ENCODE peak calls at places on chromosome 15, in four cellular contexts. One of them, this sample, is unnamed.

GRCh38 chr15:67048281-67049279 is 16.8 kb upstream of the SMAD3 start:
- DNase-seq in foreskin keratinocyte: peak; percentile 92
- DNase-seq in cardiac fibroblast: peak; percentile 92
- DNase-seq in MCF 10A: peak; percentile 88
- DNase-seq in this sample: no peak

GRCh38 chr15:40470423-40471104 is at the start of gene CHST14:
- DNase-seq in MCF 10A: peak; percentile 27
- DNase-seq in cardiac fibroblast: peak; percentile 48
- DNase-seq in foreskin keratinocyte: no peak
- DNase-seq in this sample: no peak

GRCh38 chr15:23578521-23579150 is 13.2 kb downstream of the MKRN3 start:
- DNase-seq in cardiac fibroblast: no peak
- DNase-seq in MCF 10A: no peak
- DNase-seq in foreskin keratinocyte: no peak
- DNase-seq in this sample: no peak

GRCh38 chr15:83292317-83292716 is 7.9 kb upstream of the BNC1 start:
- DNase-seq in foreskin keratinocyte: peak; percentile 63
- DNase-seq in MCF 10A: no peak
- DNase-seq in cardiac fibroblast: no peak
- DNase-seq in this sample: no peak

GRCh38 chr15:94493176-94493575 is 261.8 kb downstream of the MCTP2 start:
- DNase-seq in cardiac fibroblast: no peak
- DNase-seq in MCF 10A: no peak
- DNase-seq in foreskin keratinocyte: no peak
- DNase-seq in this sample: no peak

GRCh38 chr15:90617668-90618097 is 88.0 kb downstream of the CRTC3 start:
- DNase-seq in MCF 10A: no peak
- DNase-seq in cardiac fibroblast: no peak
- DNase-seq in foreskin keratinocyte: no peak
- DNase-seq in this sample: no peak

GRCh38 chr15:52056001-52056400 is 37.0 kb downstream of the MAPK6 start:
- DNase-seq in MCF 10A: no peak
- DNase-seq in cardiac fibroblast: no peak
- DNase-seq in foreskin keratinocyte: no peak
- DNase-seq in this sample: no peak

GRCh38 chr15:74724570-74725240 is 623 bp downstream of the CYP1A1 start:
- DNase-seq in foreskin keratinocyte: no peak
- DNase-seq in MCF 10A: no peak
- DNase-seq in cardiac fibroblast: no peak
- DNase-seq in this sample: no peak

GRCh38 chr15:51093865-51094605 is 671 bp downstream of the TNFAIP8L3 start:
- DNase-seq in cardiac fibroblast: peak; percentile 66
- DNase-seq in foreskin keratinocyte: no peak
- DNase-seq in MCF 10A: peak; percentile 56
- DNase-seq in this sample: no peak

GRCh38 chr15:58931985-58932384 is 1.5 kb downstream of the SLTM start:
- DNase-seq in cardiac fibroblast: peak; percentile 80
- DNase-seq in foreskin keratinocyte: no peak
- DNase-seq in MCF 10A: peak; percentile 54
- DNase-seq in this sample: no peak

GRCh38 chr15:98649621-98649995 is 1.3 kb downstream of the IGF1R start:
- DNase-seq in foreskin keratinocyte: no peak
- DNase-seq in cardiac fibroblast: peak; percentile 38
- DNase-seq in MCF 10A: no peak
- DNase-seq in this sample: no peak

GRCh38 chr15:61102281-61102680 is 126.8 kb downstream of the RORA start:
- DNase-seq in cardiac fibroblast: no peak
- DNase-seq in foreskin keratinocyte: no peak
- DNase-seq in MCF 10A: no peak
- DNase-seq in this sample: no peak

GRCh38 chr15:55737373-55737772 is 5.6 kb downstream of the PRTG start:
- DNase-seq in foreskin keratinocyte: no peak
- DNase-seq in MCF 10A: no peak
- DNase-seq in cardiac fibroblast: peak; percentile 30
- DNase-seq in this sample: no peak

DNA sequence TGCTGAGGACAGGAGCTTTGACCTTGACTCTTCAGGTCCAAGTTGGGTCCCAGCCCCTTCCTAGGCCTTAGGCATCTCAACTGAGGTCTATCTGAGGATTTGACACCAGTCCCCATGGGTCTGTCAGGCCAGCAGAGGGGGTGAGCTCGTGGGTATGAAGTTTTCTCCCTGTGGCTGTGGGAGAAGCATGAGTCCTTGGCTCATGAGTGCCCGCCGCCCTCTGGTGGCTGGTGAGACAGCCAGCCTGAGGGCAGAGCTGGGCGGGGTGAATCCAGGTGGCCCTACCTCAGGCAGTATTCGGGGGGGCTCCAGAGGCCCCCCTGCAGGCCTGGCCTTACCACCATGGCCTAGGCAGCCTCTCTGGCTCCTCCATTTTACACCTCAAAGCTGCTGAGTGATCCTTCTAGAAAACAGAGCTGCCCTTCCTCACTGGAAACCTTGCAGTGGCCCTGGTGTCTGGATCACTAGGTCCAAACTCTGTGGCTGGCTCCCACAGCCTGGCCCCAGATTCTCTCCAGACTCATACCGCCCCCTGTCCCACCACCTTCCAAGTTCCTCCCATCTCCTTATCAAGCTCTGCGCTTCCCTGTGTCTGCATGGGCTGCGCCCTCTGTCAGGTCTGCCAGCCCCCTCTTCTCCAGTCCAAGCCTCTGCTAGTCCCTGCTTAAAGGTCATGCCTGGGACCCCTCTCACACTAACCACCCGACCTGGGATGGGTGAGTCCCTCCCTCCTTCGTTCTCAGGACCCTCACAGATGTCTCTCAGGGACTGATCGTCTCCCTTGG is 16.1 kb downstream of the SH2D7 start:
- DNase-seq in foreskin keratinocyte: no peak
- DNase-seq in MCF 10A: peak; percentile 84
- DNase-seq in cardiac fibroblast: peak; percentile 91
- DNase-seq in this sample: peak; percentile 77
- TF ChIP-seq CTCF in foreskin keratinocyte: peak; percentile 95
- TF ChIP-seq CTCF in MCF 10A: peak; percentile 90
- TF ChIP-seq CTCF in cardiac fibroblast: peak; percentile 96
- TF ChIP-seq CTCF in this sample: peak; percentile 85

GRCh38 chr15:71231678-71232224 is 116.5 kb downstream of the THSD4 start:
- DNase-seq in foreskin keratinocyte: no peak
- DNase-seq in cardiac fibroblast: no peak
- DNase-seq in MCF 10A: no peak
- DNase-seq in this sample: no peak

GRCh38 chr15:71228403-71228802 is 113.1 kb downstream of the THSD4 start:
- DNase-seq in cardiac fibroblast: no peak
- DNase-seq in foreskin keratinocyte: no peak
- DNase-seq in MCF 10A: no peak
- DNase-seq in this sample: no peak

GRCh38 chr15:71226536-71227455 is 111.5 kb downstream of the THSD4 start:
- DNase-seq in MCF 10A: no peak
- DNase-seq in cardiac fibroblast: no peak
- DNase-seq in foreskin keratinocyte: no peak
- DNase-seq in this sample: no peak

GRCh38 chr15:71232411-71232810 is 117.1 kb downstream of the THSD4 start:
- DNase-seq in MCF 10A: no peak
- DNase-seq in cardiac fibroblast: no peak
- DNase-seq in foreskin keratinocyte: no peak
- DNase-seq in this sample: no peak

DNA sequence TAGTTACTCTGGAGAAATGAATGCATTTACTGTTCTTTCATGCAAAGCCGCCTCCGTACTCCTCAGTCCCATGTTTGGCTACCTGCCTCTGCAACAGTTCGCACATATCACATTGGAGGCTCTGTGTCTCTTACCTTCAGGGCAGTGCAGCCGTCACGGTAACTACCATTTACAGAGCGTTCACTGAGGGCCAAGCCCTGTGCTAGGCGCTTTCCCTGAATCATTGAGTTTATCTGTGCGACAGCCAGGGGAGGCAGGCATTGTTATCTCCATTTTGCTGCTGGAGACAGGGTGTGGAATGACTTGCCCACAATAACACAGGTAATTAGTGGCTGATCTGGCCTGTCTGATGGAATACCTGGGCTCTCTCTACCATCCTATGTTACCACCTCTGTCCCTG is 115.0 kb downstream of the THSD4 start:
- DNase-seq in foreskin keratinocyte: no peak
- DNase-seq in cardiac fibroblast: no peak
- DNase-seq in MCF 10A: no peak
- DNase-seq in this sample: no peak
- TF ChIP-seq CTCF in foreskin keratinocyte: no peak
- TF ChIP-seq CTCF in cardiac fibroblast: no peak
- TF ChIP-seq CTCF in MCF 10A: no peak
- TF ChIP-seq CTCF in this sample: no peak

DNA sequence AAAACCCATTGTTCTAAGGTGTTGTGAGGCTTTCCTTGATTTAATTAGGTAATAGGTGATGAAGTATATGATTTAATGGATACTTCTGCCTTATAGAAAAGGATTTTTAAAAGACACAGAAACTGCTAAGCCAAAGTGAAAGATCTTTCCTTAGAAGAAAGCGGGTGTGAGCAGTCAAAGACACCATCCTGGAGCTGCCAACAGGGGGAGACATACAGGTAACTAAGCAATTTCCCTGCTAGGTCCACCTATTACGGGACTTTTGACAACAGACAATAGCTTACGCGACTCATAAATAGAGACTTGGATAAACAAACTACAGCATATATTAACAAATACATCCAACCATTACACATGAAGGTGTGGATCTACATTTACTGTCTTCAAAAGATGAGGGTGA is 669.5 kb downstream of the SQOR start:
- DNase-seq in MCF 10A: no peak
- DNase-seq in foreskin keratinocyte: no peak
- DNase-seq in cardiac fibroblast: no peak
- DNase-seq in this sample: no peak
- TF ChIP-seq CTCF in MCF 10A: peak; percentile 48
- TF ChIP-seq CTCF in foreskin keratinocyte: peak; percentile 53
- TF ChIP-seq CTCF in cardiac fibroblast: peak; percentile 31
- TF ChIP-seq CTCF in this sample: no peak

DNA sequence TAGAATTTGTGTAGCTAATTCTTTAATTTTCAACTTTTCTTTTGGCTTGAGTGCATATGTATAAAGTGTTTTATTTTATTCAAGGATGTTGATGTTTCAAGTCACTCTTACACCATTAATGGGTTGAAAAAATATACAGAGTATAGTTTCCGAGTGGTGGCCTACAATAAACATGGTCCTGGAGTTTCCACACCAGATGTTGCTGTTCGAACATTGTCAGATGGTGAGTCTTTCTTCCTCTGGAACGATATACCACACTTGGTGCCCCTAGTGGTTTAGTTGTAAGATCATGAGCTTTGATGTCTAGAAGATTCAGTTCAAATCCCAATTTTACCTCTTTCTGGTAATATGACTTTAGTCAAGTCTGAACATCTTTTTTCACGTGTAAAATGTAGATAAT is 119.3 kb downstream of the HCN4 start:
- DNase-seq in foreskin keratinocyte: no peak
- DNase-seq in MCF 10A: no peak
- DNase-seq in cardiac fibroblast: no peak
- DNase-seq in this sample: no peak
- TF ChIP-seq CTCF in foreskin keratinocyte: no peak
- TF ChIP-seq CTCF in MCF 10A: no peak
- TF ChIP-seq CTCF in cardiac fibroblast: no peak
- TF ChIP-seq CTCF in this sample: no peak

DNA sequence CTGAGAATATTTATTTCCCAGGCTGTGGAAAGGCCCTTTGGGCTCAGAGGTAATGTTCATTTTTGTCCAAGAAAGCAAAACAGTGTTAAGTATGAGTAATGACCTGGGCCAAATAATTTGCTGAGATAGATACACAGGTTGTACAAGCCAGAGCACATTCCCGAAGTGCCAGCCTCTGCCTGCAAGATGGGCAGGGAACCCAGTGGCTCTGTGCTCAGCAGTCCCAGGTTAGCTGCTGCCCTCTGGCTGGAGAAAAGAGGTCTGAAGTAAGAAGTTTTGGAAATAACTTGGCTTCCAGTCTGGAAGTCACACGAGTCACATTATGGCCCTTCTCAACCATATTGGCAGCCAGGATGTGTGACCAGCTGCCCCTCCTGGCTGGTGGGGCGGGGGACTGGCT is 20.2 kb downstream of the MYZAP start:
- DNase-seq in cardiac fibroblast: peak; percentile 45
- DNase-seq in foreskin keratinocyte: peak; percentile 68
- DNase-seq in MCF 10A: peak; percentile 84
- DNase-seq in this sample: no peak
- TF ChIP-seq CTCF in cardiac fibroblast: peak; percentile 42
- TF ChIP-seq CTCF in foreskin keratinocyte: peak; percentile 89
- TF ChIP-seq CTCF in MCF 10A: peak; percentile 51
- TF ChIP-seq CTCF in this sample: no peak

GRCh38 chr15:89321521-89322410 is 12.9 kb downstream of the POLG start:
- DNase-seq in foreskin keratinocyte: no peak
- DNase-seq in cardiac fibroblast: no peak
- DNase-seq in MCF 10A: no peak
- DNase-seq in this sample: no peak
- TF ChIP-seq CTCF in foreskin keratinocyte: no peak
- TF ChIP-seq CTCF in cardiac fibroblast: peak; percentile 15
- TF ChIP-seq CTCF in MCF 10A: peak; percentile 12
- TF ChIP-seq CTCF in this sample: no peak

DNA sequence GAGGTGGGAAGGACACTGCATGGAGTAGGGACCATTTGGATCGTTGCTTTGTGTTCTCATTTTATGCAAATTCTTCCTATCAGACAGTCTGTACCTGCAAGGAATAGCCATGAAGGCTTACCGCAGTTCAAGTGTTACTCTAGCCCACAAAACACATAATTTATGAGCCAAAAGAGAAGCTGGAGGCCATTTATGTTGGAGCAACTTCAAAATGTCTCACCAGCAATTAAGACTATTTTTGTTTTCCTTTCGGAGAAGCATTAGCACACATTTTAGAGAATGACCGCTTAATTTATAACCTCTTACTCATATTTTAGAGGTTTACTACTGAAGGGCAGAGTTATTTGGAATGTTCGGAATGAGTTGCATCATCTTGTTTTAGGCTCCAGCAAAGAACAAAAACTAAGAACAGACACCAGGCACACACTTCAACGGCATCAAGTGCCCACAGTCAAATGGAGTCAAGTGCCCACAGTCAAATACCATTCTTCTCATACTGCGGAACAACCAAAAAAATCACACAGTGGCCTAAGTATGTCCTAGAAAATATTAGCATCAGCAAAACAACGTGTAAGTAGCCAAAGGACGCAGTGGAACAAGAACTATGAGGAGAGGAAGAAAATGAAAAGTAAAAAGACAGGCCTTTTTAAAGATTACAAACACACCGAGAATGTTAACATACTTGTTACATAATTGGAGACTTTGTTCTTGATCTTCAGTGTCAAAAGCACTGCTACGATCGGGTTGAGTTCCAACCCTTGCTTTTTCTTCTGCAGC is 17.5 kb upstream of the GOLGA8J start:
- DNase-seq in MCF 10A: peak; percentile 85
- DNase-seq in foreskin keratinocyte: peak; percentile 77
- DNase-seq in cardiac fibroblast: peak; percentile 46
- DNase-seq in this sample: no peak
- TF ChIP-seq CTCF in MCF 10A: no peak
- TF ChIP-seq CTCF in foreskin keratinocyte: no peak
- TF ChIP-seq CTCF in cardiac fibroblast: no peak
- TF ChIP-seq CTCF in this sample: no peak